ENCODE peak calls at places on chromosome 21, in five cellular contexts. V is tibial nerve, P is Panc1, J is left ventricle myocardium inferior, D is A549. S is an unnamed sample.

GRCh38 chr21:34983680-34984086 is 65.4 kb downstream of the RUNX1 start:
- DNase-seq in V (no peak), P (no peak), J (no peak), D (no peak), S (peak)

GRCh38 chr21:17660449-17660848 is 47.7 kb upstream of the BTG3 start:
- DNase-seq in V (no peak), P (no peak), J (no peak), D (no peak), S (no peak)

GRCh38 chr21:17786219-17787181 is 32.7 kb downstream of the C21orf91 start:
- DNase-seq in V (no peak), P (no peak), J (no peak), D (no peak), S (no peak)

GRCh38 chr21:34813266-34813886 is 144.6 kb downstream of the CLIC6 start:
- DNase-seq in V (no peak), P (no peak), J (no peak), D (no peak), S (no peak)

GRCh38 chr21:46598563-46599250 is 6.2 kb downstream of the S100B start:
- DNase-seq in V (no peak), P (no peak), J (no peak), D (no peak), S (no peak)

GRCh38 chr21:31366825-31367224 is 22.8 kb upstream of the TIAM1 start:
- DNase-seq in V (no peak), P (peak), J (no peak), D (no peak), S (no peak)

GRCh38 chr21:36162631-36163030 is 6.0 kb downstream of the DOP1B start:
- DNase-seq in V (no peak), P (no peak), J (no peak), D (no peak), S (no peak)

GRCh38 chr21:34926784-34927548 is 122.1 kb downstream of the RUNX1 start:
- DNase-seq in V (no peak), P (no peak), J (no peak), D (no peak), S (no peak)

GRCh38 chr21:42561742-42562141 is 48.1 kb downstream of the SLC37A1 start:
- DNase-seq in V (no peak), P (no peak), J (no peak), D (no peak), S (no peak)

GRCh38 chr21:31732891-31733520 is 1.1 kb upstream of the SCAF4 start:
- DNase-seq in V (no peak), P (no peak), J (no peak), D (peak), S (peak)

GRCh38 chr21:35995522-35996088 is 64.7 kb downstream of the SETD4 start:
- DNase-seq in V (no peak), P (no peak), J (no peak), D (no peak), S (no peak)

GRCh38 chr21:38729745-38730401 is 75.9 kb upstream of the ETS2 start:
- DNase-seq in V (no peak), P (no peak), J (no peak), D (no peak), S (no peak)

GRCh38 chr21:21341041-21341440 is 342.8 kb downstream of the NCAM2 start:
- DNase-seq in V (no peak), P (no peak), J (no peak), D (no peak), S (no peak)

GRCh38 chr21:42298657-42299056 is 16.6 kb downstream of the TFF3 start:
- DNase-seq in V (no peak), P (no peak), J (no peak), D (no peak), S (no peak)

GRCh38 chr21:17602874-17603273 is 9.8 kb downstream of the BTG3 start:
- DNase-seq in V (no peak), P (no peak), J (no peak), D (no peak), S (no peak)

DNA sequence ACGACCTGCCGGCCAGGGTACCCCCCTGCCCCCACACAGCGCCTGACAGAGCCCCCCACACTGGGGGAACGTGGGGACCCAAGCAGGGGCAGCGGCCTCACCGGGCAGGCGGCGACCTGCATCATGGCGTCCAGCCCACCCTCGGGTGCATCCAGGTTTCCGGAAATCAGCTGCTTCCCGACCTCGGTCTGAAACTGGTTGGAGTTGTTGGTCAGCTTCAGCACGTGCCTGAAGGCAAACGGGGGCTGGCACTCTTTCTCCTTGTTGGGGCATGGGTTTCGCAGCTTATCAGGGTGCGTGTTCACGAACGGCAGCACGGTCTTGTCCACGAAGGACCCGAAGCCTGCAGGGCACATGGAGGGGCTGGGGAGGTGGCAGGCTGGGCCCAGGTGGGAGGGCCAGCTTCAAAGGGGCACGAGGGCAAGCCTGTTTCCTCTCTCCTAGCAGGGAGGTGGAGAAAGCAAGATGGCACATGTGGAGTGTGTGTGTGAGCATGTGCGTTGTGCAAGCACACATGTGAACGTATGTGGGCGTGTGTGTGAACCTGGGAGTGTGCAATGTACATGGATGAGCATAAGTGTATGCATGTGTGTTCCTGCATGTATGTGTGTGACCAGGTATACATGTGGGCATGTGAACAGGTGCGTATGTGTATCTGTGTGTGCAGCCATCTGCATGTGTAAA is 19.2 kb downstream of the ITGB2 start:
- DNase-seq in V (no peak), P (no peak), J (no peak), D (no peak), S (no peak)
- H3K27ac ChIP-seq in V (no peak), P (no peak), J (no peak), D (no peak), S (no peak)

DNA sequence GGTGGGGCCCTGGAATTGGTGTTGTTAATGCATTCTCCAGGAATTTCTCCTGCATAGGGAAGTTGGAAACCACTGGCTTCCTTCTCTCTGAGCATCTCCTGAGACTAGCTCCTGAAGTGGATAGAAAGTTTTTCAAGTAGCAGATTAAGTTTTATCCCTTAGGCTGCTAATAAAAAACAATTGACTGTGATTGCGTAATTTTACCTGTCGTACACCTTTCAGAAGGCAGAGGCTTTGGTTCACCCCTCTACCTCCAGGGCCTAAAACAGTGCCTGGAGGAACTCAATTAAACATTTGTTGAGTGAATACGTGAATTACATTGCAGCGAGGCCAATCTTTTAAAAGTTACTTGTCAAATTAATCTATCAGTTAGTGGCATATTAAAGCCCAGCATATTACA is 3.4 kb downstream of the ITSN1 start:
- DNase-seq in V (no peak), P (no peak), J (no peak), D (no peak), S (no peak)
- H3K4me3 ChIP-seq in V (no peak), P (no peak), J (no peak), D (no peak), S (no peak)

DNA sequence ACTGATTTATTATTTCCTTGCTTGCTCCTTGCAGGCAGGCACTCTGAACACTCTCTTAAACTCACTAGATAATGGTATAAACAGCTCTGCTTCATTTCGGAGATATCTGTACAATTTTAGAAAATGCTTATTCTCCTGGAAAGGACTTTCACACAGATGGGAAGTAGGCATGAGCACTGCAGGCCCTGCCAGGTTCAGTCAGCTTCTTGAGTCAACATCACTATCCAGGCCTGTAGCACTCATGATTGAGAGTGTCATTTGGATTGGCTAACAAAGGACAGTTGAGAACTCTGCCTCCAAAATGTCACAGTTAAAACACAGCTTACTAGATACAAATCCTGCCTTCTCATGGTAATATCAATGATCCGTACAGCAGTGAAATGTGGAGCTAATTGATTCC is 181.9 kb downstream of the CYYR1 start:
- DNase-seq in V (no peak), P (peak), J (no peak), D (no peak), S (no peak)
- H3K27ac ChIP-seq in V (no peak), P (peak), J (no peak), D (peak), S (no peak)

DNA sequence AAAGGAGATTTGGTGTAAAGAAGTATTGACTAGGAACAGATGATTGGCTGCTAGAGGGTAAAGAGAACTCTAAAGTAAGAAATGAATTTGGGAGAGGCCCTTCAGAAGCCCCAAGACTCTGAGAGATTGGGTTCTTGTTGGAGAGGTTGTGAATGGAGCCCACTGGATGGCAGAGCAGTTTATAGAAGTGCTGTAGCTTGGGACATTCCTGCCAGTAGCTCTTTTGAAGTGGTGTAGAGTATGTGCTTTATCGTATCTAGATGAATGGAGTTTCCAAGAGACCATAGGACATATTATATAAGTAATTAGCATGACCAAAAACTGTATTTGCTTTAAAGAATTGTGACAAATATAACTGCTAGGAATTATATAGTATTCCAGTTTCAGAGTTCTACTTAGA is 21.3 kb downstream of the USP25 start:
- DNase-seq in V (no peak), P (no peak), J (no peak), D (no peak), S (no peak)
- H3K4me3 ChIP-seq in V (no peak), P (no peak), J (no peak), D (no peak), S (no peak)

GRCh38 chr21:44918581-44919033 is 2.1 kb downstream of the ITGB2 start:
- DNase-seq in V (no peak), P (no peak), J (no peak), D (no peak), S (no peak)

GRCh38 chr21:44916965-44917364 is 3.7 kb downstream of the ITGB2 start:
- DNase-seq in V (no peak), P (no peak), J (no peak), D (no peak), S (no peak)

GRCh38 chr21:44918107-44918470 is 2.6 kb downstream of the ITGB2 start:
- DNase-seq in V (no peak), P (no peak), J (no peak), D (no peak), S (no peak)

GRCh38 chr21:44919111-44919912 is 1.4 kb downstream of the ITGB2 start:
- DNase-seq in V (no peak), P (no peak), J (peak), D (no peak), S (no peak)

GRCh38 chr21:44917446-44918106 is 3.1 kb downstream of the ITGB2 start:
- DNase-seq in V (no peak), P (no peak), J (peak), D (no peak), S (no peak)
- H3K27ac ChIP-seq in V (no peak), P (peak), J (no peak), D (peak), S (peak)

GRCh38 chr21:29174607-29175013 is 44.2 kb downstream of the MAP3K7CL start:
- DNase-seq in V (no peak), P (no peak), J (no peak), D (no peak), S (no peak)
- H3K4me3 ChIP-seq in V (no peak), P (no peak), J (no peak), D (no peak), S (no peak)

S was measured in effector memory CD4-positive, alpha-beta T cell.